ENCODE peak calls at places on chromosome 11, in four cellular contexts. One of them, this sample, is unnamed.

GRCh38 chr11:94002226-94002625 is 18.9 kb upstream of the HEPHL1 start:
- DNase-seq in astrocyte of the cerebellum: no peak
- DNase-seq in globus pallidus: no peak
- DNase-seq in HEK293T: no peak
- DNase-seq in this sample: no peak

GRCh38 chr11:19242184-19242932 is 1.6 kb upstream of the E2F8 start:
- DNase-seq in astrocyte of the cerebellum: no peak
- DNase-seq in globus pallidus: no peak
- DNase-seq in HEK293T: no peak
- DNase-seq in this sample: peak

GRCh38 chr11:2931771-2932738 is 2.8 kb upstream of the PHLDA2 start:
- DNase-seq in astrocyte of the cerebellum: no peak
- DNase-seq in globus pallidus: no peak
- DNase-seq in HEK293T: no peak
- DNase-seq in this sample: no peak

GRCh38 chr11:66150140-66150539 is 80.1 kb downstream of the PACS1 start:
- DNase-seq in astrocyte of the cerebellum: no peak
- DNase-seq in globus pallidus: no peak
- DNase-seq in HEK293T: no peak
- DNase-seq in this sample: no peak

GRCh38 chr11:119108151-119108856 is 1.2 kb downstream of the C2CD2L start:
- DNase-seq in astrocyte of the cerebellum: no peak
- DNase-seq in globus pallidus: no peak
- DNase-seq in HEK293T: peak
- DNase-seq in this sample: peak

GRCh38 chr11:15309296-15309695 is 194.6 kb downstream of the INSC start:
- DNase-seq in astrocyte of the cerebellum: no peak
- DNase-seq in globus pallidus: no peak
- DNase-seq in HEK293T: no peak
- DNase-seq in this sample: no peak

GRCh38 chr11:95231881-95232605 is 1.0 kb upstream of the SESN3 start:
- DNase-seq in astrocyte of the cerebellum: no peak
- DNase-seq in globus pallidus: peak
- DNase-seq in HEK293T: peak
- DNase-seq in this sample: peak

GRCh38 chr11:99020324-99021225 is at the start of gene CNTN5:
- DNase-seq in astrocyte of the cerebellum: peak
- DNase-seq in globus pallidus: peak
- DNase-seq in HEK293T: peak
- DNase-seq in this sample: peak

GRCh38 chr11:614091-614582 is 1.6 kb downstream of the IRF7 start:
- DNase-seq in astrocyte of the cerebellum: no peak
- DNase-seq in globus pallidus: no peak
- DNase-seq in HEK293T: no peak
- DNase-seq in this sample: no peak

GRCh38 chr11:61895046-61895717 is 3.8 kb upstream of the FADS3 start:
- DNase-seq in astrocyte of the cerebellum: no peak
- DNase-seq in globus pallidus: no peak
- DNase-seq in HEK293T: no peak
- DNase-seq in this sample: no peak

GRCh38 chr11:118633979-118634378 is 26.6 kb downstream of the PHLDB1 start:
- DNase-seq in astrocyte of the cerebellum: no peak
- DNase-seq in globus pallidus: no peak
- DNase-seq in HEK293T: no peak
- DNase-seq in this sample: peak

GRCh38 chr11:87491381-87491780 is 453.6 kb downstream of the TMEM135 start:
- DNase-seq in astrocyte of the cerebellum: no peak
- DNase-seq in globus pallidus: no peak
- DNase-seq in HEK293T: no peak
- DNase-seq in this sample: no peak

GRCh38 chr11:74427377-74427776 is 29.1 kb upstream of the PGM2L1 start:
- DNase-seq in astrocyte of the cerebellum: no peak
- DNase-seq in globus pallidus: no peak
- DNase-seq in HEK293T: no peak
- DNase-seq in this sample: no peak

GRCh38 chr11:1345752-1346513 is 36.5 kb upstream of the TOLLIP start:
- DNase-seq in astrocyte of the cerebellum: no peak
- DNase-seq in globus pallidus: no peak
- DNase-seq in HEK293T: no peak
- DNase-seq in this sample: no peak

GRCh38 chr11:128516467-128516778 is 70.9 kb downstream of the ETS1 start:
- DNase-seq in astrocyte of the cerebellum: no peak
- DNase-seq in globus pallidus: no peak
- DNase-seq in HEK293T: no peak
- DNase-seq in this sample: no peak

GRCh38 chr11:106077609-106078517 is at the start of gene AASDHPPT:
- DNase-seq in astrocyte of the cerebellum: no peak
- DNase-seq in globus pallidus: peak
- DNase-seq in HEK293T: peak
- DNase-seq in this sample: peak